ENCODE peak calls at places on chromosomes 12 and 14, in five cellular contexts. V is AG09309, N is GM04504, G is cardiac fibroblast, B is lung microvascular endothelial cell. Y is an unnamed sample.

GRCh38 chr12:104958946-104959841 is 1.1 kb upstream of the SLC41A2 start:
- DNase-seq in V (no peak), N (peak), G (peak), B (peak), Y (no peak)

GRCh38 chr12:108989381-108989780 is 31.5 kb downstream of the SVOP start:
- DNase-seq in V (no peak), N (no peak), G (no peak), B (no peak), Y (no peak)

GRCh38 chr12:124443929-124444712 is 123.3 kb downstream of the NCOR2 start:
- DNase-seq in V (no peak), N (no peak), G (no peak), B (no peak), Y (no peak)

GRCh38 chr14:91229743-91230200 is 14.7 kb downstream of the GPR68 start:
- DNase-seq in V (peak), N (no peak), G (no peak), B (no peak), Y (no peak)

GRCh38 chr14:34318014-34318413 is 144.0 kb downstream of the SPTSSA start:
- DNase-seq in V (no peak), N (no peak), G (no peak), B (no peak), Y (no peak)

GRCh38 chr14:51963164-51963733 is 26.1 kb upstream of the RTRAF start:
- DNase-seq in V (no peak), N (no peak), G (peak), B (no peak), Y (no peak)

GRCh38 chr12:57776247-57776587 is 3.8 kb downstream of the EEF1AKMT3 start:
- DNase-seq in V (no peak), N (no peak), G (no peak), B (no peak), Y (no peak)

GRCh38 chr12:20415013-20415412 is 46.7 kb downstream of the PDE3A start:
- DNase-seq in V (no peak), N (no peak), G (peak), B (peak), Y (peak)

GRCh38 chr12:42094277-42094676 is 50.4 kb downstream of the GXYLT1 start:
- DNase-seq in V (no peak), N (peak), G (peak), B (peak), Y (no peak)

GRCh38 chr12:41970744-41971143 is 173.9 kb downstream of the GXYLT1 start:
- DNase-seq in V (no peak), N (no peak), G (no peak), B (no peak), Y (no peak)

GRCh38 chr14:72801381-72801812 is 92.5 kb downstream of the DPF3 start:
- DNase-seq in V (peak), N (peak), G (peak), B (peak), Y (peak)

GRCh38 chr12:34210689-34211530 is 188.6 kb downstream of the ALG10 start:
- DNase-seq in V (no peak), N (no peak), G (no peak), B (no peak), Y (no peak)

GRCh38 chr12:125162489-125163028 is 97.3 kb downstream of the AACS start:
- DNase-seq in V (no peak), N (no peak), G (no peak), B (no peak), Y (no peak)

GRCh38 chr12:93857279-93857894 is 180.2 kb downstream of the CRADD start:
- DNase-seq in V (peak), N (no peak), G (peak), B (no peak), Y (no peak)

GRCh38 chr14:93898731-93899130 is 28.4 kb upstream of the FAM181A start:
- DNase-seq in V (no peak), N (no peak), G (no peak), B (no peak), Y (no peak)

GRCh38 chr12:26271024-26271423 is 75.7 kb downstream of the SSPN start:
- DNase-seq in V (no peak), N (no peak), G (peak), B (no peak), Y (no peak)

GRCh38 chr12:132248439-132249157 is 80.8 kb downstream of the GALNT9 start:
- DNase-seq in V (no peak), N (peak), G (peak), B (no peak), Y (no peak)

GRCh38 chr12:132804426-132804861 is 24.2 kb downstream of the GOLGA3 start:
- DNase-seq in V (no peak), N (no peak), G (no peak), B (no peak), Y (no peak)

GRCh38 chr12:62789856-62790255 is 145.1 kb downstream of the PPM1H start:
- DNase-seq in V (no peak), N (no peak), G (no peak), B (peak), Y (peak)

GRCh38 chr14:76473381-76474263 is 97.7 kb downstream of the ESRRB start:
- DNase-seq in V (no peak), N (no peak), G (peak), B (peak), Y (no peak)

GRCh38 chr12:74689071-74689655 is 151.5 kb downstream of the ATXN7L3B start:
- DNase-seq in V (peak), N (peak), G (peak), B (peak), Y (no peak)

GRCh38 chr12:6554990-6555691 is 701 bp downstream of the IFFO1 start:
- DNase-seq in V (no peak), N (no peak), G (no peak), B (peak), Y (no peak)

GRCh38 chr12:117658226-117658625 is 296.8 kb upstream of the NOS1 start:
- DNase-seq in V (no peak), N (no peak), G (no peak), B (peak), Y (no peak)

GRCh38 chr14:90871605-90872233 is 55.5 kb upstream of the TTC7B start:
- DNase-seq in V (peak), N (peak), G (peak), B (no peak), Y (no peak)

GRCh38 chr12:110312581-110313360 is 31.7 kb downstream of the ATP2A2 start:
- DNase-seq in V (no peak), N (peak), G (peak), B (peak), Y (peak)

GRCh38 chr14:67577909-67578749 is 21.9 kb downstream of the PIGH start:
- DNase-seq in V (no peak), N (no peak), G (no peak), B (no peak), Y (no peak)

GRCh38 chr14:51317373-51317772 is 77.3 kb downstream of the TMX1 start:
- DNase-seq in V (no peak), N (no peak), G (no peak), B (no peak), Y (no peak)

GRCh38 chr14:38880643-38881567 is 222.1 kb downstream of the SEC23A start:
- DNase-seq in V (no peak), N (no peak), G (peak), B (no peak), Y (no peak)

GRCh38 chr14:87483651-87484260 is 509.2 kb downstream of the GALC start:
- DNase-seq in V (no peak), N (no peak), G (no peak), B (no peak), Y (no peak)

GRCh38 chr14:32224731-32225377 is 21.8 kb upstream of the RNU6-8 start:
- DNase-seq in V (no peak), N (no peak), G (peak), B (peak), Y (no peak)

GRCh38 chr14:104377256-104377655 is 202.3 kb upstream of the C14orf180 start:
- DNase-seq in V (no peak), N (no peak), G (no peak), B (no peak), Y (no peak)

GRCh38 chr12:40154381-40154780 is 48.5 kb upstream of the SLC2A13 start:
- DNase-seq in V (no peak), N (no peak), G (no peak), B (no peak), Y (no peak)

GRCh38 chr12:130872179-130873096 is 572 bp downstream of the RAN start:
- DNase-seq in V (no peak), N (no peak), G (peak), B (peak), Y (no peak)

GRCh38 chr12:124395284-124395752 is 100.4 kb downstream of the RFLNA start:
- DNase-seq in V (no peak), N (no peak), G (no peak), B (no peak), Y (no peak)

GRCh38 chr14:24086193-24086955 is 7.7 kb upstream of the PCK2 start:
- DNase-seq in V (no peak), N (no peak), G (no peak), B (no peak), Y (no peak)